ENCODE peak calls at places on chromosomes 4 and X, in six cellular contexts. Q, C, V, T, P and D are unnamed samples.

GRCh38 chr4:97123573-97123972 is 1019.7 kb downstream of the STPG2 start:
- DNase-seq in Q (no peak), C (no peak), V (no peak), T (no peak), P (no peak), D (no peak)

GRCh38 chr4:58093352-58093751 is 983.2 kb upstream of the IGFBP7 start:
- DNase-seq in Q (no peak), C (no peak), V (no peak), T (no peak), P (no peak), D (no peak)

GRCh38 chr4:161817822-161818412 is 345.9 kb downstream of the FSTL5 start:
- DNase-seq in Q (no peak), C (no peak), V (no peak), T (no peak), P (no peak), D (no peak)

GRCh38 chrX:101176439-101176838 is 43.1 kb upstream of the DRP2 start:
- DNase-seq in Q (no peak), C (peak), V (no peak), T (peak), P (no peak), D (no peak)

GRCh38 chr4:87633239-87633638 is 16.8 kb upstream of the DMP1 start:
- DNase-seq in Q (no peak), C (no peak), V (peak), T (peak), P (no peak), D (peak)

GRCh38 chr4:15194520-15194919 is 192.2 kb downstream of the CPEB2 start:
- DNase-seq in Q (no peak), C (no peak), V (no peak), T (no peak), P (no peak), D (no peak)

GRCh38 chr4:116561717-116562116 is 523.7 kb downstream of the TRAM1L1 start:
- DNase-seq in Q (no peak), C (no peak), V (no peak), T (no peak), P (no peak), D (no peak)

GRCh38 chrX:25206761-25207160 is 191.0 kb upstream of the ARX start:
- DNase-seq in Q (no peak), C (peak), V (no peak), T (no peak), P (no peak), D (peak)

GRCh38 chr4:118684873-118685811 is at the start of gene METTL14:
- DNase-seq in Q (peak), C (peak), V (peak), T (peak), P (peak), D (peak)

GRCh38 chr4:118683513-118683912 is 1.7 kb upstream of the METTL14 start:
- DNase-seq in Q (no peak), C (peak), V (peak), T (no peak), P (no peak), D (no peak)

GRCh38 chr4:118680808-118681207 is 4.4 kb upstream of the METTL14 start:
- DNase-seq in Q (no peak), C (no peak), V (no peak), T (no peak), P (no peak), D (no peak)

GRCh38 chr4:118682928-118683327 is 2.3 kb upstream of the METTL14 start:
- DNase-seq in Q (no peak), C (peak), V (peak), T (peak), P (no peak), D (peak)
- H3K4me3 ChIP-seq in Q (no peak), C (no peak), V (no peak), T (no peak), P (no peak), D (no peak)

DNA sequence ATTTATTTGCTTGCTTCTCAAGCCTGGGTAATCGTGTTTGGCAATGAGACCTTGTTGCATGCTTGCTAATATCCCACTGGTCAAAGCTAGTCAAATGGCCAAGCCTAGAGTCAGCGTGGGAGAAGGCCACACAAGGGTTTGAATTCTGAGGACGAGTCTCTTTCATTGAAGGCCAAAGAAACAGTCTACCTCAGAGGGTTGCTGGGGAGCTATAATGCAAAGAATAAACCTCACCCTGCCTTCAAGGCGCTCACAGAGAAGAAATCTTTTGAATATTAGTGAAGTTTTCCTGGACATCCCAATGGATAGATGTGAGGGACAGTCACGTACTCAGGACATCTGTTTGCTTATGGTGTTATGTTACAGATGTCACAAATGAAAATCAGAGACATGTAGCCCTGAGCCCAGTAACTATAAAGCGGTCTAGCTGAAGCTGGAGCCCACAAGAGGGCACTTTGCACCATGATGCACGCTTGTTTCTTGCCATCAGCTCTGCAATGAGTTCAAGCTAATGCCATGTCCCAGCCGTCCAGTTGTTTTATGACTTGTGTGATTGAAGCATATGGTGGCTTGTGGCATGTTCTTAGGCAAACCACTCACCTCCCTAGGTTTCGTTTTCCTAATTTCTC is 1.1 kb upstream of the TLR3 start:
- DNase-seq in Q (peak), C (peak), V (peak), T (peak), P (no peak), D (peak)
- H3K4me3 ChIP-seq in Q (peak), C (peak), V (no peak), T (peak), P (peak), D (no peak)

DNA sequence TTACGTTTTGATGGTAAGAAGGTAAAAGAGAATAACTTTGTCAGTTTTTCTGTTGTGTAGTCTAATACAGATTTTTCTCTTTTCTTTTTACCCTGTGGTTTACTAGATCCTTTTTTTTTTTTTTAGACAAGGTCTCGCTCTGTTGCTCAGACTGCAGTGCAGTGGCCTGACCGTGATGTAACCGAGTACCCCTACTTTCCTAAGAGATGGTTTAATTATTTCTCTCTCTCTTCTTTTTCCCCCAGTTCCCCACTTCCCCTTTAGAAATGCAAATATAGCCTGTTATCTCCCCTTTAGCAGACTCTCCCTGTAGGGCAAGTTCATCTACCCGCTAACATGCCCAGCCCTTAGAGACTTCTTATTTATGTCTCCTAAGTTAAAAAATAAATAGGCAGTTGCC is 4.4 kb downstream of the SNX25 start:
- DNase-seq in Q (no peak), C (no peak), V (no peak), T (no peak), P (no peak), D (no peak)
- H3K4me3 ChIP-seq in Q (no peak), C (no peak), V (no peak), T (no peak), P (no peak), D (no peak)

GRCh38 chr4:85759392-85759791 is 284.4 kb downstream of the ARHGAP24 start:
- DNase-seq in Q (no peak), C (no peak), V (peak), T (no peak), P (no peak), D (no peak)

GRCh38 chr4:85763207-85763606 is 288.3 kb downstream of the ARHGAP24 start:
- DNase-seq in Q (no peak), C (no peak), V (no peak), T (no peak), P (no peak), D (no peak)

GRCh38 chr4:85760521-85760920 is 285.6 kb downstream of the ARHGAP24 start:
- DNase-seq in Q (no peak), C (no peak), V (peak), T (no peak), P (no peak), D (no peak)

GRCh38 chr4:85762204-85762884 is 287.4 kb downstream of the ARHGAP24 start:
- DNase-seq in Q (peak), C (no peak), V (peak), T (peak), P (no peak), D (peak)

DNA sequence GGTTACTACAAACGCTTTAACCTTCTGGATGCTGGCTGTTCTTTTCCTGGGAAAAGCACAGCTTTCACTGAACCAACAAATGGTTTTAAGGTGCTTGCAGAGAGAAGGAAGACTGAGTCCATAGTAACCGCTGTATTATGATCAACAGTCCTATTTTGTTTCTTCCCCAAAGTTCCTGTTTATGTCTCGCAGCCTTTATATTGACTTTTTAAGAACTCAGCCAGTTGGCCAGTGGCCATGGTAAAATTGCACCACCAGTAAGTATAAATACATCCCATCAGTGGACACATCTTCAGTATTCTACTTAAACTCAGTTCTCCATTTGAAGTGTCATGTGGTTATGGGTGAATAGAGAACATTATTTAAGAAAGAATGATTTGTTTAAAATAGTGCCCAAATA is 286.9 kb downstream of the ARHGAP24 start:
- DNase-seq in Q (no peak), C (no peak), V (peak), T (peak), P (no peak), D (peak)
- H3K4me3 ChIP-seq in Q (no peak), C (no peak), V (no peak), T (no peak), P (peak), D (no peak)

DNA sequence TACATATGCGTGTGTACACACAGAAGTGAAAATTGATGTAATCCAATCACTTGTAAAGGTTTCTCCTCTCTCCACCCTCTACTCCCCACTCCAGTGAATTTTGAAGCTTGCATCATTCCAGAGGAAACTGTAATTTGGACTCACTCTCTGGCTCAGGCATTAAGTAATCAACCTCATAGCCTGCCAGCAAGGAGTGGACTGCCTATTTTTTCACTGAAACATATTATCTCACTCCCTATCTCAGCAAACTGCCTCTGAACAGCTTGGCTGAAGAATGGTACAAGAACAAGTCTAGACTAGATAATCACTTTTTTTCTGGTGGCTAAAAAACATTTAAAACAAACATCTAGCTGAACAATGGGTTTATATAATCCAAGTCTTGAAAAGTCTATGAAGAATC is 124.2 kb downstream of the C4orf51 start:
- DNase-seq in Q (no peak), C (peak), V (peak), T (peak), P (no peak), D (peak)
- H3K4me3 ChIP-seq in Q (no peak), C (peak), V (no peak), T (no peak), P (no peak), D (no peak)

DNA sequence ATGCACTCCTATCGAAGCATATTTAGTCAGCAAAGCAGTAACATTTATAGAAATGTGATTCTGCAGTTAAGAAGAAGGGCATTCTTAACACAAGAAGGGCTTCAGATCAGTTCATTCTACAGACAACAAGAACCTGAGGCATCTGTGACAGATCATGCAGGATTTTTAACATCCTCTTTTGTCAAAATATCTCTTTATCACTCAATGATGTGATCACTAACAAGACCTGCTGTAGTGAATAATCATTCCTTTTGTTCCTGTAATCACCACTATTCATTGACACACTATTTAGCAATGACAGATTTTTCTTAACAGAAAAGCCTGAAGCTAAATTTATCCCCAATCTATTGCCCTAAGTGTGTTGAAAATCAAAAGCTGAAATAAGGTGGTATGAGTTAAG is 47.8 kb upstream of the ARHGAP24 start:
- DNase-seq in Q (no peak), C (no peak), V (no peak), T (no peak), P (no peak), D (no peak)
- H3K4me3 ChIP-seq in Q (no peak), C (no peak), V (no peak), T (no peak), P (no peak), D (no peak)

DNA sequence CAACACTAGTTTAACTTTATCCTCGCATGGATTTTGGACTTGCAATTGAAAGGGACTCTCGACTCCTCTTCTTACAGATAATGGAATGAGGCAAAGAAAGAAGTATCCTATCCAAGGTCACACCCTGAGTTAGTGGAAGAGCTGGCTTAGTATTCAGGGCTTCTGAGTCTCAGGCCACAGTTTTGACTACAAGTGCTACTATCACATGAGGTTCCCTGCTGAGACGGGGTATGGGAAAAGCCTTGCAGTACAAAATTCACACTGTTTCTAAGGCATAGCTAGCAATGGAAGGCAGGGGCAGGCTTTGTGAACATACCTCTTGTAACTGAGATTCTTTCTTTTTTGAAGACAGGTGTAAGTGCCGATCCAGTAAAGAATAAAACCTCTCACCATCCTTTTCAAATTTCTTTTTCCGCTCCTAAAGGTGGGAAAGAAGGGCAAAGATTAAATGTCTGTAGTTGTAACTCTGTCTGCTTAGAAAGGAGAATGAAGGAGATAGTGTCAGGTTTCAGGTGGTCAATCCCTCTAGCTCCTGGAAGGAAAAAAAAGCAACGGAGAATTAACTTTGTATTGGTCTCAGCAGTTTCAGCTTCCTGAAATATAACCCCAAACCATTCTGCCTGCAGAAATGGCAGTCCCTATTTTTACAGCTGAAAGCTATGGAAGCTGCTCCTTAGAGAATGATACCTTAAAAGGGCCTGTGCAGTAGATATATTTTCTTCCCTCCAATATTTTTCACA is 199.0 kb downstream of the OPHN1 start:
- DNase-seq in Q (no peak), C (no peak), V (no peak), T (no peak), P (no peak), D (no peak)
- H3K4me3 ChIP-seq in Q (no peak), C (no peak), V (no peak), T (no peak), P (no peak), D (no peak)

DNA sequence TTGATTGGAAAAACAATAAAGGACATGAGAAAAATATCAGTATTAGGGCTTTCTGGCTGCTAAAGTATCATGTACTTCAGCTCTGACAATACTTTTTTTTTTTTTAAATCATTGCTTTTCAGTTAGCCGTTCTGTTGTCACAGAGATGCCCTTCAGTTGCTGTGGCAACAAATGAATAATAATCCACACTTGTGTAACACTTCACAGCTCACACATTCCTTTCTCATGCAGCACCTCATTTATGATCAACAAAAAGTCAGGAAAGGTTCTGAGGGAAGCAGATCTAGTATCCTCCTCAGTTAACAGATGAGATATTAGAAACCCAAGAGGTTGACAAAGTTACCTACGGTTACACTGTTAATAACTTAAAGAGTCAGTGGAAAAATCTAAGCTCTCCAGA is 444.2 kb upstream of the SLIT2 start:
- DNase-seq in Q (no peak), C (peak), V (peak), T (peak), P (no peak), D (no peak)
- H3K4me3 ChIP-seq in Q (no peak), C (no peak), V (no peak), T (no peak), P (no peak), D (no peak)